ENCODE peak calls at places on chromosome 9, in four cellular contexts. Z is lung, C is suprapubic skin, N is brain microvascular endothelial cell. R is an unnamed sample.

GRCh38 chr9:98864257-98865180 is 57.0 kb downstream of the GALNT12 start:
- DNase-seq in C (no peak), N (no peak), Z (no peak), R (no peak)

GRCh38 chr9:124216474-124217176 is 41.1 kb upstream of the NEK6 start:
- DNase-seq in C (peak), Z (peak), N (no peak), R (no peak)

GRCh38 chr9:34291019-34291418 is 38.0 kb downstream of the KIF24 start:
- DNase-seq in N (no peak), Z (no peak), C (no peak), R (no peak)

GRCh38 chr9:16417749-16418148 is 452.7 kb downstream of the BNC2 start:
- DNase-seq in C (no peak), N (peak), Z (no peak), R (no peak)

GRCh38 chr9:79658926-79659325 is 87.2 kb downstream of the TLE4 start:
- DNase-seq in C (no peak), N (no peak), Z (no peak), R (no peak)

GRCh38 chr9:87792831-87793288 is 66.9 kb downstream of the CTSL start:
- DNase-seq in C (peak), Z (peak), N (peak), R (peak)

GRCh38 chr9:79809931-79810330 is 238.2 kb downstream of the TLE4 start:
- DNase-seq in C (no peak), N (peak), Z (no peak), R (peak)

GRCh38 chr9:87891754-87892153 is 9.1 kb downstream of the SPATA31E1 start:
- DNase-seq in C (no peak), Z (no peak), N (no peak), R (no peak)

GRCh38 chr9:98087420-98088354 is 31.2 kb downstream of the NANS start:
- DNase-seq in C (peak), Z (peak), N (peak), R (peak)

DNA sequence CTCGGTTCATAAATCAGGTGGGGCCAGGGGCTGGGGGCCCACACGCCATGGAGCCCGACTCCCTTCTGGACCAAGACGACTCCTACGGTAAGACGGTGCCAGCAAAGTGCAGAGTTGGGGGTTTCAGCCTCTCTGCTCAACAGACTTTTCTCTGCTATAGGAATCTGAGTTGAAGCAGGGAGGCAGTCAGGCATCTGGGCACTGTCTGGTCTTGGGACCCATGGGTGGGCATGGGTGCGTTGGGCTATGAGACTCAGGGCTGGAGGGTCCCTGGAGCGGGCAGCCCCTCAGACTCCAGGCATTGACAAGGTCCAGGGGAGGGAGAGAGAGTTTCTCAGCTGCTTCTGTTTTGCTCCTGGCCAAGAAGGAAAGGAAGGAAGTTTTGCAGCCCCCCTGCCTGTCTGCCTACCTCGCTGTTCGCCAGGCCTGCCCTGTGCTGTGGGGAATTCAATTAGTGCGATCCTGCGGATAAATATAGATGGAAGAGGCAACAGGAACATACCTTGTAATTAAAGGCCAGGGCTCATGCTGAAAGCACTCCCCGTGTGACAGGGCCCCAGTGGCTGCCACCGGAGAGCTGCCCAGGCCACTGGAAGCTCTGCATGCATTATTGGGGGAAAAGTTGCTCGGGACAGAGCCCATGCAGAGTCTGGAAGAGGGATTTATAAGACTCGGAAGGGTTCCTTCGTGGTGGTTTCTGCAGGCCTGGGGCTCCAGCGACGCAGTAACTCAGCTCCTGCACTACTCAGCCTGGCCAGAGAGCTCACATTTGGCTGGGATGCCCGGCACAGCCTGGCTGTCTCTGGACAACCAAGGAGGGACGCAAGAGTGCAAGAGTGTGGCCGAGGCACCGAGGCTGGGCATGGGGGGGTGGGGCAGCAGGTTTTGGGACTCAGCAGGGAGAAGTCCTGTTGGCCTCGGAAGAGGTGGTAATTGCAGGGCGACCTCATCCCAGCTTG is 67.8 kb upstream of the GGTA1 start:
- DNase-seq in C (no peak), Z (no peak), N (no peak), R (no peak)
- TF ChIP-seq CTCF in C (no peak), Z (no peak), N (peak), R (no peak)

DNA sequence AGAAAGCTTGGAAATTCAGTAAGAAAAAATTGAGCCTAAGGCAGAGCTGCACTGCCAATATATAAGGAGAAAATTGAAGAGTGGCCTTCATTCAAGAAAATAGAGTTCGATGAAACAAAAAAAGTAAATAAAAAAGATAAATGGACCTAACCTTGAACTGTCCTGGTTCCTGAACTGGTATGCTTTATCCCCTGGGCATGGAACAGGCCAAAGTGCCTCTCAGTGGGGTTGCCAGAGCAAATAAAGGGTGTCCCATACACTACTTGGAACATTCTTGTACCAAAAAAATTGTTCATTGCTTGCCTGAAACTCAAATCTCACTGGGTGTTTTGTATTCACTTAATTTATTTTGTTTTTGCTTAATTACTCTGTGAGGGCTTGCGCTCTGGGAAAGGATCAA is 42.2 kb upstream of the TUT7 start:
- DNase-seq in C (no peak), N (no peak), Z (no peak), R (no peak)
- H3K27ac ChIP-seq in C (no peak), N (no peak), Z (no peak), R (no peak)

DNA sequence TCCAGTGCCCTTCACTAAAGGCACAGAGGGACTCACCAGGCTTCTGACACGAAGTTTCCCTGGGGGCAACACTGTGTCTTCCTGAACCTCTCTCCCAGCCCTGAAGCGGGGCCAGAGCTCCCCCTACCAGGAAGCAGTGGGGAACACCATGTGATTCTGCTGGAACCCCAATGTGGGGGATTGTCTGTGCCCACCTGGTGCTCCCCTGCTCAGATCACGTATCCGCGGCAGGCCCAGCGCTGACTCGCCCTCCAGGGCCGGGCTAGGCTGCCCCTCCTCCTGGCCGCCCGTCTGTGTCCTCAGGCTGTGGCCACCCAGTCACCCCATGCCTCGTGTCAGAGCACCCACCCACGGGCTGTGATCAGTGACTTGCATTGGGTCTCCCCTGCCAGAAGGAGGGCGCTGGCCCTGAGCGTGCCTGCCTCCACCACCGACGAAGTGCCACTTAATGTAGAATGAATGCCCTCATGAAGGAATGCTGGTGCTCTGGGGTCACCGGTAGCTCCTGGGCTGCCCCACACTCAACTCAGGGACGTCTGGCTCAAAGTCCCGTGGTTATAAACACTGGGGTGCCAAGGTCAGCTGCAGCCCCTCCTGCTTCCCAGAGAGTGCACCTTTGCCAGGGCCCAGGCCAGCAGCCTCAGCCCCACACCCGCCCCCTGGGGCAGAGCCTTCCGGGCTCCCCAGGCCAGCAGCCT is 22.1 kb downstream of the SARDH start:
- DNase-seq in Z (no peak), C (peak), N (peak), R (no peak)
- TF ChIP-seq CTCF in Z (no peak), C (no peak), N (peak), R (peak)

DNA sequence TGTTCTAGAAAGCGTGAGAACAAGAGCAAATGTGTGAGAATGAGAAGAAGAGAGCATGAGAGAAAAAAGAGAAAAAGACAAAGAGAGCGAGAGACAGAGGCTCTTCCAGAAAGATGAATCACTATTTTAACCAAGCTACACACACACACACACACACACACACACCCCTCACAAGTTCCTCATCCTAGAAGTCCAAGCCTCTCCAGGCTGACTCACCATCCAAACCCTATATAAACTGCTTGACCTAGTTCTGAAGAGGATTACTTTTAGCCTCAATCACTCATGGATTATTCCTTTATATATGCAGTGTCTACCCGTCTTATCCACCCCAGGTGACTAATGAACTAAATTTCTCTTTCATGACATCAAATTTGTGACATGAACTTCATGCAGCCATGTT is 37.6 kb downstream of the C9orf57 start:
- DNase-seq in Z (no peak), N (peak), C (no peak), R (peak)
- H3K27ac ChIP-seq in Z (no peak), N (no peak), C (no peak), R (no peak)

DNA sequence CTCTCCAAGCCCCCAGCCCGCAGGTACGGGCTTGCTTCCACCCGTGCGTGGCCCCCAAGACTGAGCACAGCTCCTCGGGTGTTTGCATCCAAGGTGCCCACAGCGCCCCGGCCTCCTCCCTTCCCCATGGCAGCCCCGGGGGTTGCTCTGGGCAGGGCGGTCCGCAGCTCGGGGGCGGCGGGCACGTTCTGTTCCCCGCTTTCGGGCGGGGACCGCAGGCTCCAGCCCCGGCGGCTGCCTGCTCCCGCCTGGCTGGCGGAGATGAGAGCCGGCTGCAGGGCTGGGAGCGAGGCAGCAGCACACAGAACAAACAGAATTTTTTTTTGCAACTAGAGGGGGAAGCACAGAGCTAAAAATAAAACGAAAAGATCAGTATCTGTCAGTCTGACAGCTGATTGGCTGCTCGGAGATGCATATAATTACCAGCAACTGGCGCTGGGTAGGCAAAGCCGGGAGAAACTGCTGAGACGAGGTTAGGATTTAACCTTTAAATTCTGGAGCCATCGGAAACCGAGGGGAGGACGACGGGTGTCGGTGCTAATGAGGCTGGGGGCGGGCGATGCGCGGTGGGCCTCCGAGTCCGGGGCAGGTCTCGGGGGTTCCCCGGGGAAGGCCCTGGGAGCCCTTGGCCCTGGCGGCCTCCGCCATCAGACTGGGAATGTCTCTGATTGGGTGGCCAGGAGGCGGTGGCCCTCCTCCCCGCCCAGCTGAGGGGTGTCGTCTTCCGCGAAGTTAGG is 142.7 kb upstream of the IER5L start:
- DNase-seq in N (peak), Z (peak), C (peak), R (peak)
- TF ChIP-seq CTCF in N (no peak), Z (no peak), C (no peak), R (no peak)

DNA sequence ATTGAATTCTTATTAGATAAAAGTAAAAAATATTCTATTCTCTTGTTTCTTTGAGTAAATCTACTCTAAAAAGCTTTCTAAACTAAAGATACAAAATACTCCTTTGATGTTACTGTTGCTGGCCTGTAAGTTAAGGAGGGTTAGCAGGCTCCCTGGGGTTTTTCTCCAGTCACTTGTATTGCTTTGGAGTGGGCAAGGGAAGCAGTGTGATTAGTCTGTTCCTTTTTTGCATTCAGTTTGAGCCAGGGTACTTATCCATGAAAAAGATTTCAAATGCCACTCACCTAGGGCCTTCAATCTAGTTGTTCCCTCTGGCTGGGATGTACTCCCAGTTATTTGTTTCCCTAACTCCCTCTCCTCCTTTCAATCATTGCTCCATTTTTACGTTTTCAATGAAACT is 256.2 kb upstream of the SMC2 start:
- DNase-seq in N (no peak), C (no peak), Z (no peak), R (no peak)
- H3K27ac ChIP-seq in N (no peak), C (no peak), Z (no peak), R (no peak)

DNA sequence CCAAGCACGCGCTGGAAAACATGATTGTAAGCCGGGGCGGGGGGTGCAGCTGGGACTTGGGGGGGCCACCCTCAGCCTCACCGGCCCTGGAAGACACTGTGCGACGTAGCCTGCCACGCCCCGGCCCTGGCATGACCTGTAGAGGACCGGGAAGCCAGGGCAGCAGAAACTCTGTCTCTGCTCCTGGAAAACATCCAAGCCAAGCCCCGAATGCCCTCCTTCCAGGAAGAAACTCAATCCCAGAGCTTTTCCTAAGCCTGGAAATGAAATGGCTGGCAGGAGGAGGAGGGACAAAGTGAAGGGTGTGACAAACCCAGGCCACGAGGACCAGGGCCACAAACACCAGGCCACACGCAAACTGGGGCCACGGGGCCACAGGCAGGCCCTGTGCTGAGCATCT is 55.4 kb downstream of the KCNT1 start:
- DNase-seq in N (no peak), Z (no peak), C (no peak), R (no peak)
- TF ChIP-seq CTCF in N (no peak), Z (no peak), C (no peak), R (no peak)

DNA sequence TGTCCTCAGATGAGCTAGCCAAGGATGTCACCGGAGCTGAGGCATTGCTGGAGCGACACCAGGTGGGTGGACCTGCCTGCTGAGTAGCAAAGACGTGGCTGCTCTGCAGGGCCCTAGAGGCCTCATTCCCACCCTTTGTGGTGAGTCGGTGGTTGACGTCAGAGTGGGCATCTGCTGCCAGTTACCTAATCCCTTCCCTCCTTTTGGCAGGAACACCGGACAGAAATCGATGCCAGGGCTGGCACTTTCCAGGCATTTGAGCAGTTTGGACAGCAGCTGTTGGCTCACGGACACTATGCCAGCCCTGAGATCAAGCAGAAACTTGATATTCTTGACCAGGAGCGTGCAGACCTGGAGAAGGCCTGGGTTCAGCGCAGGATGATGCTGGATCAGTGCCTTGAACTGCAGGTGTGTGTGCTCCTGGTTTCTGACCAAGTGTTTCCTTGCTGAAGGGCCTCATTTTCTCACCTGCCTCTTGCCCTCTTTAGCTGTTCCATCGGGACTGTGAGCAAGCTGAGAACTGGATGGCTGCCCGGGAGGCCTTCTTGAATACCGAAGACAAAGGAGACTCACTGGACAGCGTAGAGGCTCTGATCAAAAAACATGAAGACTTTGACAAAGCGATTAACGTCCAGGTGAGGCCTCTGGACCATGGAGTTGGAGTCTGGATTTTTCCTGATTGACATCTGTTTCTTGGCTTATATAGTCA is 48.9 kb downstream of the DYNC2I2 start:
- DNase-seq in N (no peak), C (no peak), Z (no peak), R (peak)
- H3K27ac ChIP-seq in N (no peak), C (no peak), Z (no peak), R (peak)

R was measured in RWPE1.